ENCODE peak calls at places on chromosome 10, in four cellular contexts. A, L, J and R are unnamed samples.

GRCh38 chr10:48446785-48447184 is 140.3 kb downstream of the MAPK8 start:
- DNase-seq in A (no peak), J (no peak), L (no peak), R (peak; percentile 37)

GRCh38 chr10:123750901-123751300 is 84.7 kb downstream of the GPR26 start:
- DNase-seq in A (no peak), L (no peak), J (no peak), R (no peak)

GRCh38 chr10:11403116-11403515 is 208.3 kb downstream of the USP6NL start:
- DNase-seq in A (no peak), J (no peak), L (no peak), R (no peak)

GRCh38 chr10:92240289-92241157 is 50.4 kb downstream of the CPEB3 start:
- DNase-seq in A (peak; percentile 82), J (peak; percentile 78), L (peak; percentile 74), R (peak; percentile 59)

GRCh38 chr10:84665883-84666463 is 337.6 kb downstream of the CCSER2 start:
- DNase-seq in A (no peak), L (peak; percentile 72), J (peak; percentile 30), R (peak; percentile 38)

GRCh38 chr10:119932631-119933030 is 40.1 kb downstream of the SEC23IP start:
- DNase-seq in L (no peak), A (no peak), J (no peak), R (no peak)

GRCh38 chr10:80497187-80498038 is 40.3 kb upstream of the SH2D4B start:
- DNase-seq in J (no peak), L (no peak), A (peak; percentile 87), R (no peak)

GRCh38 chr10:34029455-34029854 is 695.0 kb upstream of the NRP1 start:
- DNase-seq in L (no peak), A (no peak), J (no peak), R (no peak)

GRCh38 chr10:29648114-29648982 is 13.6 kb upstream of the SVIL start:
- DNase-seq in A (peak; percentile 38), J (peak; percentile 43), L (no peak), R (no peak)

GRCh38 chr10:93897070-93897797 is 3.5 kb downstream of the SLC35G1 start:
- DNase-seq in A (no peak), L (no peak), J (no peak), R (no peak)

GRCh38 chr10:3496138-3496537 is 288.9 kb downstream of the KLF6 start:
- DNase-seq in J (no peak), A (no peak), L (no peak), R (no peak)

GRCh38 chr10:92695679-92696605 is 6.2 kb downstream of the HHEX start:
- DNase-seq in A (peak; percentile 58), J (peak; percentile 60), L (no peak), R (no peak)

GRCh38 chr10:121158988-121159579 is 307.9 kb downstream of the WDR11 start:
- DNase-seq in A (no peak), J (peak; percentile 54), L (no peak), R (no peak)

GRCh38 chr10:5385224-5385623 is 19.4 kb downstream of the TUBAL3 start:
- DNase-seq in L (no peak), A (no peak), J (no peak), R (no peak)

GRCh38 chr10:75552171-75552570 is 120.7 kb downstream of the LRMDA start:
- DNase-seq in J (no peak), L (no peak), A (no peak), R (no peak)